ENCODE peak calls at places on chromosomes 13 and 19, in nine cellular contexts. P is breast epithelium, O is OCI-LY7, Q is fibroblast of mammary gland, B is ovary, H is gastrocnemius medialis, Y is transverse colon, D is stomach, E is skeletal muscle cell. R is an unnamed sample.

GRCh38 chr13:23146811-23147245 is 34.0 kb upstream of the SGCG start:
- DNase-seq in H (no peak), O (no peak), D (no peak), P (no peak), Q (no peak), B (no peak), E (no peak), Y (no peak), R (no peak)

GRCh38 chr19:12796146-12797071 is 5.1 kb downstream of the JUNB start:
- DNase-seq in E (no peak), Q (peak), H (peak), B (peak), O (peak), P (peak), Y (peak), D (peak), R (peak)

GRCh38 chr19:45153339-45154063 is 7.3 kb downstream of the NKPD1 start:
- DNase-seq in O (peak), D (peak), B (peak), Y (peak), H (no peak), Q (peak), E (no peak), P (no peak), R (peak)

GRCh38 chr19:50992666-50993035 is 8.8 kb downstream of the KLK8 start:
- DNase-seq in Y (no peak), Q (no peak), E (no peak), P (peak), H (no peak), B (no peak), D (no peak), O (no peak), R (no peak)

GRCh38 chr13:73168226-73168992 is 109.6 kb downstream of the KLF5 start:
- DNase-seq in B (no peak), P (no peak), Y (no peak), E (no peak), H (no peak), Q (no peak), O (no peak), D (no peak), R (no peak)

GRCh38 chr13:49436890-49437289 is 7.0 kb downstream of the CAB39L start:
- DNase-seq in P (no peak), E (no peak), H (peak), Y (no peak), Q (peak), D (no peak), B (peak), O (peak), R (peak)

GRCh38 chr19:3683866-3684816 is 16.1 kb downstream of the PIP5K1C start:
- DNase-seq in B (no peak), E (peak), P (no peak), H (no peak), D (no peak), Q (peak), Y (no peak), O (no peak), R (no peak)

GRCh38 chr19:15529774-15530372 is 21.5 kb downstream of the CYP4F22 start:
- DNase-seq in Y (no peak), E (no peak), D (peak), Q (peak), B (no peak), P (no peak), O (no peak), H (peak), R (no peak)

GRCh38 chr13:66774046-66774445 is 456.1 kb downstream of the PCDH9 start:
- DNase-seq in D (no peak), B (no peak), O (no peak), E (no peak), P (no peak), H (no peak), Q (no peak), Y (no peak), R (no peak)

GRCh38 chr13:60162096-60162495 is 1.6 kb downstream of the DIAPH3 start:
- DNase-seq in Q (peak), D (no peak), P (no peak), H (no peak), B (no peak), Y (no peak), E (no peak), O (no peak), R (no peak)

GRCh38 chr19:18961767-18962423 is 20.9 kb upstream of the HOMER3 start:
- DNase-seq in O (peak), E (no peak), D (no peak), B (no peak), Q (no peak), H (no peak), P (no peak), Y (no peak), R (peak)

GRCh38 chr19:6312018-6312417 is 21.4 kb downstream of the ACER1 start:
- DNase-seq in E (no peak), D (no peak), P (no peak), B (no peak), O (no peak), Q (no peak), Y (no peak), H (no peak), R (no peak)

GRCh38 chr13:48320906-48321510 is 17.5 kb downstream of the RB1 start:
- DNase-seq in D (no peak), B (no peak), O (no peak), H (no peak), Q (no peak), Y (no peak), P (no peak), E (no peak), R (no peak)

GRCh38 chr19:38290631-38291147 is 13.4 kb upstream of the C19orf33 start:
- DNase-seq in B (no peak), O (no peak), E (peak), Q (peak), H (no peak), P (peak), Y (no peak), D (peak), R (peak)

GRCh38 chr19:17468302-17469091 is 1.8 kb upstream of the SLC27A1 start:
- DNase-seq in H (peak), B (peak), D (peak), O (no peak), Q (no peak), Y (peak), P (peak), E (no peak), R (no peak)

GRCh38 chr19:16023558-16023915 is 52.8 kb upstream of the TPM4 start:
- DNase-seq in Q (no peak), O (no peak), P (no peak), E (no peak), D (no peak), Y (no peak), H (no peak), B (no peak), R (no peak)

GRCh38 chr19:40441719-40442253 is 2.3 kb downstream of the SERTAD3 start:
- DNase-seq in P (no peak), H (no peak), B (no peak), D (no peak), E (no peak), Q (no peak), Y (no peak), O (no peak), R (no peak)
- H3K4me3 ChIP-seq in P (peak), H (no peak), B (no peak), D (no peak), E (peak), Q (peak), Y (no peak), O (peak), R (peak)

GRCh38 chr19:1648926-1649541 is 3.4 kb downstream of the TCF3 start:
- DNase-seq in E (no peak), H (no peak), Q (no peak), Y (peak), P (no peak), D (no peak), B (no peak), O (no peak), R (no peak)

GRCh38 chr19:1648156-1648925 is 4.1 kb downstream of the TCF3 start:
- DNase-seq in E (no peak), Y (peak), P (no peak), O (peak), H (no peak), B (no peak), D (no peak), Q (no peak), R (no peak)

GRCh38 chr19:1646149-1646930 is 6.1 kb downstream of the TCF3 start:
- DNase-seq in D (no peak), B (no peak), Y (no peak), Q (no peak), O (peak), P (no peak), H (no peak), E (no peak), R (no peak)

GRCh38 chr19:1646931-1647663 is 5.3 kb downstream of the TCF3 start:
- DNase-seq in H (no peak), Q (no peak), B (no peak), E (no peak), P (no peak), O (peak), D (no peak), Y (no peak), R (no peak)

DNA sequence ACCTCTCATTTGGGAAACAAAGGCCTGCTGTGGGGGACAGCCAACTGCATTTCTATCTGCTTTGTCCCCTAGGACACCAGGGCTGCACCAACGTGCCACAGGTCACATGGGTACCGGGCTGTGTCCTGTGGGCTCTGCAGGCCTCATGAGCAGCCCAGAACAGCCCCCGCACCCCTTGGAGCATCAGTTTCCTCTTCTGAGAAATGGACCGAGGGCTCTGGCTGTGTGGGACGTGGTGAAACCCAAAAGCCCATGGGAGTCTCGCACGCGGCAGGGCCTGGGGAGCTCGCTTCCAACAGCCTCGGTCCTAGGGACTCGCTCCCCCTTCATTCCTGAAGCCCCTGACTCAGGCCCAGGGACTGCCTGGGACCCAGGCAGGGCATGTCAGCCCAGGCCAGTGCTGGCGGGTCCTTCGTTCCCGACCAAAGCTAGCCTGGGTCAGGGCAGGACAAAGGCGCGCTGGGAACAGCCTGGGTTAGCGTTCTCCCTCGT is 4.7 kb downstream of the TCF3 start:
- DNase-seq in E (no peak), H (no peak), D (no peak), B (no peak), P (no peak), Y (no peak), O (peak), Q (no peak), R (no peak)
- H3K4me3 ChIP-seq in E (no peak), H (no peak), D (no peak), B (no peak), P (no peak), Y (no peak), O (peak), Q (no peak), R (no peak)

DNA sequence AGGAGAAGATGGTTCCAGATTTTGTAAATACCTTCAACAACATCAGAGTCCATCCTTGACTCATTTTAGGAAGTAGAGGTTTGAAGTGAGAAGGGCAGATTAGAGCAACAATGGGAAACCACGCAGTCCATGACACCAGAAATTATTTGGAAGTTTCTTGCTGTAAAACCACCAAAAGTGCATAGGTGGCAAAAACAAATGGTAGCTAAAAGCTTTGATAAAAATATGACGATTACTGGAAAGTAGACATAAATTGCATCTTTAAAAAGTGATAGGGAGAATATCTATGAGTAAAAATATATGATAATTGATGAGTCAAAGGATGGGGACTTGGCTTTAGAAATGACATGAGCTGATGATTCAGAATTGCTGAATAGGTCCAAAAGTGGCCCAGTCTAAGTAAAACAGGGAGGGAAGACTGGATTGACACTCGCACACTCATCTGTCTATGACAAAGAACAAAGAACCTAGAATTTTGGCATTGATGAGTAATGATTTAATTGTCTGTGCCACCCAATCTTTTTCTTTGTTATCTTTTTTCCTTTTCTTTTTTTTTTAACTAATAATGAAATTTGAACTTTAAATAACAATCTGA is 472.2 kb downstream of the MYO16 start:
- DNase-seq in Y (no peak), E (no peak), B (no peak), O (no peak), P (no peak), Q (peak), D (no peak), H (no peak), R (no peak)
- H3K4me3 ChIP-seq in Y (no peak), E (no peak), B (no peak), O (no peak), P (no peak), Q (no peak), D (no peak), H (no peak), R (no peak)

DNA sequence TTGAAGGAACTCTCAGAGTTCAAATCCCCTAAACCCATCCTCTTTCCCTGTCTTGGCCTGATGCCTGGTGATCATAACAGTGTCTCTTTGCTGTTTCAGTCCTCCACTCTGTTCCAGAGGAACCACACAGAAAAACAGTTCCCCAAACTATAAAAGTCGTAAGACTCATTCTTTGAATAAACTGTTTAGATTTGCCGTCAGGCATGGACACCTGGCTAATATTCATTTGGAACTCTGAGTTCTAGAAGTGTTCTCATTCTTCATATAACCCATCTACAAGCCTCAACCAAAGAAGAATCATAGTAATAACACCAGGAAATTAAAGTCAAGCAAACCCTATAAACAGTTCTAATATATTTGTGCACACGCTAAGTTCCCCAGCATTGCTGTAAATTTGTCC is 37.7 kb upstream of the ABCC4 start:
- DNase-seq in D (no peak), P (no peak), H (no peak), E (no peak), Q (no peak), O (no peak), B (no peak), Y (peak), R (no peak)
- H3K4me3 ChIP-seq in D (no peak), P (no peak), H (no peak), E (no peak), Q (no peak), O (no peak), B (no peak), Y (no peak), R (no peak)

GRCh38 chr13:107211073-107211472 is 643.1 kb upstream of the ARGLU1 start:
- DNase-seq in H (peak), Y (peak), D (peak), B (peak), Q (peak), O (peak), P (peak), E (peak), R (peak)
- H3K4me3 ChIP-seq in H (no peak), Y (no peak), D (no peak), B (no peak), Q (no peak), O (no peak), P (peak), E (peak), R (no peak)

GRCh38 chr13:37211542-37211941 is 106.1 kb upstream of the CSNK1A1L start:
- DNase-seq in Y (no peak), P (no peak), E (no peak), O (no peak), D (no peak), H (no peak), Q (no peak), B (no peak), R (no peak)

GRCh38 chr13:37202264-37202663 is 96.8 kb upstream of the CSNK1A1L start:
- DNase-seq in E (no peak), B (no peak), D (no peak), P (no peak), Q (no peak), O (no peak), H (no peak), Y (no peak), R (no peak)

GRCh38 chr13:37209621-37210020 is 104.2 kb upstream of the CSNK1A1L start:
- DNase-seq in E (no peak), Q (peak), Y (no peak), H (no peak), P (no peak), B (no peak), D (no peak), O (no peak), R (no peak)

GRCh38 chr13:37208052-37208451 is 102.6 kb upstream of the CSNK1A1L start:
- DNase-seq in P (no peak), Q (no peak), B (no peak), D (no peak), E (no peak), H (no peak), Y (no peak), O (no peak), R (no peak)

GRCh38 chr13:37207646-37208045 is 102.2 kb upstream of the CSNK1A1L start:
- DNase-seq in Y (no peak), H (no peak), Q (no peak), P (no peak), B (no peak), D (no peak), E (no peak), O (no peak), R (no peak)
- H3K4me3 ChIP-seq in Y (no peak), H (no peak), Q (no peak), P (no peak), B (no peak), D (no peak), E (no peak), O (no peak), R (no peak)

GRCh38 chr19:55778331-55778730 is 9.4 kb downstream of the RFPL4AL1 start:
- DNase-seq in H (no peak), O (no peak), D (no peak), E (no peak), Q (no peak), Y (no peak), P (no peak), B (no peak), R (no peak)
- H3K4me3 ChIP-seq in H (no peak), O (no peak), D (no peak), E (no peak), Q (no peak), Y (no peak), P (no peak), B (no peak), R (no peak)

GRCh38 chr19:49809987-49810389 is 3.1 kb downstream of the FUZ start:
- DNase-seq in O (no peak), P (no peak), Y (no peak), D (no peak), Q (no peak), B (no peak), H (no peak), E (no peak), R (no peak)
- H3K4me3 ChIP-seq in O (no peak), P (peak), Y (no peak), D (peak), Q (no peak), B (peak), H (peak), E (no peak), R (no peak)

GRCh38 chr13:98960331-98961203 is 17.3 kb downstream of the DOCK9 start:
- DNase-seq in D (no peak), H (no peak), B (no peak), Q (no peak), O (no peak), E (no peak), P (no peak), Y (no peak), R (no peak)
- H3K4me3 ChIP-seq in D (no peak), H (no peak), B (no peak), Q (no peak), O (no peak), E (no peak), P (no peak), Y (no peak), R (no peak)